ENCODE peak calls at places on chromosomes 6 and 20, in six cellular contexts. N is GM10248, I is OCI-LY7, O is lower leg skin, S is BJ, K is body of pancreas. T is an unnamed sample.
A peak's percentile ranks its signal among the peaks of the same experiment; 100 is the strongest.

GRCh38 chr6:11270030-11271027 is 37.9 kb upstream of the NEDD9 start:
- DNase-seq in N (no peak), K (peak; percentile 36), I (no peak), O (no peak), S (no peak), T (peak; percentile 61)

GRCh38 chr20:55582498-55582897 is 422.8 kb downstream of the CBLN4 start:
- DNase-seq in I (no peak), S (no peak), N (no peak), K (no peak), O (no peak), T (no peak)

GRCh38 chr20:57451759-57452661 is 60.8 kb downstream of the RBM38 start:
- DNase-seq in I (peak; percentile 75), O (no peak), S (no peak), K (no peak), N (no peak), T (no peak)

GRCh38 chr6:156438519-156438918 is 338.7 kb upstream of the ARID1B start:
- DNase-seq in N (no peak), I (no peak), O (no peak), K (no peak), S (no peak), T (no peak)

GRCh38 chr6:158816329-158816728 is 2.8 kb downstream of the EZR start:
- DNase-seq in K (peak; percentile 11), S (no peak), O (no peak), I (peak; percentile 55), N (peak; percentile 49), T (no peak)

GRCh38 chr20:10218536-10219451 is at the start of gene SNAP25:
- DNase-seq in N (peak; percentile 31), I (no peak), K (peak; percentile 49), O (no peak), S (no peak), T (peak; percentile 27)

GRCh38 chr6:170208171-170208601 is 82.7 kb downstream of the DLL1 start:
- DNase-seq in S (no peak), I (no peak), K (no peak), O (no peak), N (no peak), T (no peak)

GRCh38 chr6:14765106-14765505 is 480.8 kb upstream of the JARID2 start:
- DNase-seq in K (no peak), N (no peak), S (no peak), O (no peak), I (no peak), T (no peak)

GRCh38 chr20:41408986-41409385 is 42.4 kb upstream of the EMILIN3 start:
- DNase-seq in I (no peak), N (no peak), O (no peak), K (no peak), S (no peak), T (no peak)

GRCh38 chr6:35197196-35197595 is 16.6 kb upstream of the SCUBE3 start:
- DNase-seq in O (no peak), N (no peak), K (no peak), I (no peak), S (no peak), T (no peak)

GRCh38 chr6:87393026-87393622 is 14.6 kb upstream of the CFAP206 start:
- DNase-seq in S (peak; percentile 13), N (peak; percentile 38), O (peak; percentile 21), I (peak; percentile 88), K (peak; percentile 15), T (no peak)

GRCh38 chr6:110181131-110182027 is 1.2 kb downstream of the CDC40 start:
- DNase-seq in N (no peak), I (peak; percentile 58), K (no peak), O (no peak), S (no peak), T (no peak)

GRCh38 chr6:110179406-110180227 is at the start of gene WASF1:
- DNase-seq in I (peak; percentile 97), K (peak; percentile 93), O (peak; percentile 95), N (peak; percentile 89), S (peak; percentile 94), T (peak; percentile 96)

GRCh38 chr6:110180228-110181008 is at the start of gene CDC40:
- DNase-seq in O (peak; percentile 40), S (no peak), K (peak; percentile 59), I (no peak), N (peak; percentile 67), T (peak; percentile 79)

GRCh38 chr6:110185879-110186278 is 5.7 kb downstream of the CDC40 start:
- DNase-seq in K (no peak), S (no peak), O (no peak), I (no peak), N (peak; percentile 35), T (no peak)

GRCh38 chr6:110183292-110183691 is 3.1 kb downstream of the CDC40 start:
- DNase-seq in K (no peak), S (no peak), N (no peak), I (no peak), O (no peak), T (no peak)
- TF ChIP-seq CTCF in K (no peak), S (no peak), N (no peak), I (no peak), O (no peak), T (no peak)

GRCh38 chr20:23339986-23340385 is 10.6 kb upstream of the NXT1 start:
- DNase-seq in S (no peak), N (no peak), K (no peak), I (no peak), O (no peak), T (no peak)

GRCh38 chr20:23344336-23344735 is 6.3 kb upstream of the NXT1 start:
- DNase-seq in N (no peak), I (no peak), S (no peak), K (no peak), O (no peak), T (no peak)

GRCh38 chr20:23343590-23343989 is 7.0 kb upstream of the NXT1 start:
- DNase-seq in K (no peak), O (no peak), N (no peak), I (no peak), S (no peak), T (no peak)

GRCh38 chr20:23341073-23341472 is 9.5 kb upstream of the NXT1 start:
- DNase-seq in S (no peak), I (no peak), O (no peak), K (no peak), N (no peak), T (no peak)

DNA sequence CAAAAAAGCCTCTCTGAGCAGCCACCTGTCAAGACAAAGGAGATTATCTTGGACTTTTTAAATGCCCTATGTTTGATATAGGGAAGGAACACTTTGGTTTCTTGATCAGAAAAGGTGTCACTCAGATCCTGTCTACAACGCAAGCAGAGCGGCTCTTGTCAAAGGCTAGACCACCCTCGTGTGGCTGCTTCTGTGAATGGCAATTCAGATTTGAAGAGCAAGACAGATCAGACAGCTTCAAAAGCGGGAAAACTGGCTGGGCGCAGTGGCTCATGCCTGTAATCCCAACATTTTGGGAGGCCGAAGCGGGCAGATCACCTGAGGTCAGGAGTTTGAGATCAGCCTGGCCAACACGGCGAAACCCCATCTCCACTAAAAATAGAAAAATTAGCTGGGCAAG is 10.1 kb upstream of the NXT1 start:
- DNase-seq in O (peak; percentile 69), K (peak; percentile 54), N (peak; percentile 53), S (no peak), I (peak; percentile 58), T (no peak)
- TF ChIP-seq CTCF in O (peak; percentile 46), K (peak; percentile 55), N (peak; percentile 55), S (peak; percentile 57), I (peak; percentile 73), T (peak; percentile 30)

GRCh38 chr6:101113468-101114260 is 232.5 kb upstream of the ASCC3 start:
- DNase-seq in I (no peak), N (no peak), S (no peak), K (no peak), O (no peak), T (no peak)

GRCh38 chr6:101117397-101118185 is 236.5 kb upstream of the ASCC3 start:
- DNase-seq in I (no peak), K (no peak), N (no peak), O (no peak), S (no peak), T (no peak)

GRCh38 chr6:101120747-101121146 is 239.6 kb upstream of the ASCC3 start:
- DNase-seq in N (no peak), S (no peak), K (no peak), O (no peak), I (no peak), T (no peak)

GRCh38 chr6:101114703-101115102 is 233.6 kb upstream of the ASCC3 start:
- DNase-seq in K (no peak), O (no peak), I (peak; percentile 19), S (no peak), N (peak; percentile 20), T (no peak)

DNA sequence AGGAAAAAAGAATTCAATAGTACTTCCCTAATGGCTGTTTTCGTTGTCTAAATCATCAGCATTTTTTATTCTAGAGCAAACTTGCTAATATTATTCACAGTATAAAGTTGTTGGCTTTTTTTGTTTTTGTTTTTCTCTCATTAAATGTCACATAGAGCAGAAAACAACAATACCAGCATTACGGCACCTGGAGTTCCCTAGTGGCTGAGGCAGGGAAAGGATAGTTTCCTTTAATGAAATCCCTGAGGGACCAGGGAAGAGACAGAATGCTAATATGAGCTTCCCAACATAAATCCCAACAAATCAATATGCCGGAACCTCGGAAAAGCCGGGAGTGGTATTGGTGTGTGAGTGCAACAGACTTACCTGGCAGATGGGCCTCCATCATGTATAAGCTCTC is 235.2 kb upstream of the ASCC3 start:
- DNase-seq in O (no peak), I (no peak), K (no peak), N (no peak), S (no peak), T (no peak)
- TF ChIP-seq CTCF in O (no peak), I (no peak), K (no peak), N (no peak), S (no peak), T (no peak)

GRCh38 chr6:70667711-70668498 is at the start of gene SMAP1:
- DNase-seq in O (peak; percentile 87), I (peak; percentile 93), N (peak; percentile 97), K (peak; percentile 96), S (peak; percentile 45), T (peak; percentile 97)
- TF ChIP-seq CTCF in O (peak; percentile 31), I (no peak), N (no peak), K (no peak), S (no peak), T (no peak)

GRCh38 chr6:9039258-9039657 is 603.9 kb upstream of the SLC35B3 start:
- DNase-seq in I (no peak), K (no peak), O (no peak), N (no peak), S (no peak), T (no peak)
- TF ChIP-seq CTCF in I (no peak), K (no peak), O (no peak), N (no peak), S (no peak), T (no peak)

DNA sequence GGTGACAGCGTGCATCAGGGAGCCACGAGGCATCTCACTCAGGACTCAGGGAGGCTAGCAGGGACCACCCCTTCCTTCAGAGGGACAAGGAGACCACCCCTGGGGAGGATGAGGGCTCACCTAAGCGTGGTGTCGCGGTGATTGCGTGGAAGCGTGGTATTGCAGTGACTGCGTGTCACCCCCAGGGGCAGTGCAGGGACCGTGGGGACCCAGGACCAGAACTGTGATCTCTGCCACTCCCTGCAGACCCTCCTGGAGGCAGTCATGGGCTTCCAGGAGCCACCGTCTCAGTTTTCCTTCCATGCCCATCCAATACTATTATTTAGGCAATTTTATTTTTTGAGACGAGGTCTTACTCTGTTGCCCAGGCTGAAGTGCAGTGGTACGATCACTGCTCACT is 147.1 kb downstream of the TAF4 start:
- DNase-seq in O (no peak), S (no peak), N (no peak), I (no peak), K (no peak), T (no peak)
- TF ChIP-seq CTCF in O (no peak), S (no peak), N (no peak), I (peak; percentile 44), K (no peak), T (no peak)

GRCh38 chr6:3163248-3163594 is 5.9 kb upstream of the TUBB2A start:
- DNase-seq in K (no peak), I (no peak), N (no peak), O (peak; percentile 39), S (no peak), T (no peak)
- TF ChIP-seq CTCF in K (peak; percentile 31), I (peak; percentile 47), N (no peak), O (no peak), S (peak; percentile 26), T (no peak)

T was measured in right lobe of liver.